ENCODE peak calls at places on chromosome 11, in four cellular contexts. W is GM06990, S is SK-N-MC, C is body of pancreas. V is an unnamed sample. For H3K36me3, the result is how much of the 10 kb centered on the place peaks cover.

GRCh38 chr11:75275581-75275980 is 35.0 kb downstream of the TPBGL start:
- DNase-seq in W (no peak), S (no peak), C (peak), V (peak)

GRCh38 chr11:120172054-120172881 is 34.4 kb upstream of the TRIM29 start:
- DNase-seq in W (peak), S (no peak), C (peak), V (peak)

GRCh38 chr11:90218606-90219005 is 4.2 kb downstream of the CHORDC1 start:
- DNase-seq in W (no peak), S (no peak), C (no peak), V (no peak)

GRCh38 chr11:103889679-103890078 is 146.8 kb upstream of the DDI1 start:
- DNase-seq in W (no peak), S (no peak), C (no peak), V (no peak)

GRCh38 chr11:61918251-61919112 is 1.1 kb upstream of the RAB3IL1 start:
- DNase-seq in W (no peak), S (no peak), C (no peak), V (peak)

GRCh38 chr11:57885298-57886035 is 123.9 kb downstream of the CTNND1 start:
- DNase-seq in W (no peak), S (no peak), C (peak), V (no peak)

GRCh38 chr11:128463975-128464374 is 123.4 kb downstream of the ETS1 start:
- DNase-seq in W (no peak), S (no peak), C (no peak), V (no peak)

GRCh38 chr11:72446929-72447753 is 12.8 kb upstream of the CLPB start:
- DNase-seq in W (no peak), S (peak), C (no peak), V (no peak)

GRCh38 chr11:122673706-122674105 is 18.2 kb downstream of the UBASH3B start:
- DNase-seq in W (no peak), S (no peak), C (no peak), V (no peak)

GRCh38 chr11:66106786-66107599 is 36.9 kb downstream of the PACS1 start:
- DNase-seq in W (no peak), S (no peak), C (no peak), V (no peak)

GRCh38 chr11:27672836-27673464 is 27.3 kb downstream of the BDNF start:
- DNase-seq in W (no peak), S (no peak), C (no peak), V (no peak)

GRCh38 chr11:120563698-120564572 is 52.4 kb downstream of the GRIK4 start:
- DNase-seq in W (no peak), S (no peak), C (no peak), V (no peak)

GRCh38 chr11:110918351-110918750 is 206.1 kb upstream of the ARHGAP20 start:
- DNase-seq in W (no peak), S (no peak), C (no peak), V (no peak)

GRCh38 chr11:115869780-115870431 is 365.7 kb upstream of the CADM1 start:
- DNase-seq in W (peak), S (no peak), C (peak), V (peak)

GRCh38 chr11:121965330-121965729 is 150.7 kb downstream of the BLID start:
- DNase-seq in W (no peak), S (no peak), C (no peak), V (no peak)

GRCh38 chr11:107770546-107770945 is 58.7 kb upstream of the SLN start:
- DNase-seq in W (no peak), S (no peak), C (no peak), V (no peak)

GRCh38 chr11:13963169-13963948 is 836 bp downstream of the SPON1 start:
- DNase-seq in W (peak), S (no peak), C (no peak), V (peak)

GRCh38 chr11:13965337-13965736 is 2.8 kb downstream of the SPON1 start:
- DNase-seq in W (no peak), S (no peak), C (no peak), V (peak)

GRCh38 chr11:13964771-13965074 is 2.2 kb downstream of the SPON1 start:
- DNase-seq in W (no peak), S (no peak), C (no peak), V (no peak)

GRCh38 chr11:13962562-13963168 is at the start of gene SPON1:
- DNase-seq in W (peak), S (no peak), C (peak), V (peak)

DNA sequence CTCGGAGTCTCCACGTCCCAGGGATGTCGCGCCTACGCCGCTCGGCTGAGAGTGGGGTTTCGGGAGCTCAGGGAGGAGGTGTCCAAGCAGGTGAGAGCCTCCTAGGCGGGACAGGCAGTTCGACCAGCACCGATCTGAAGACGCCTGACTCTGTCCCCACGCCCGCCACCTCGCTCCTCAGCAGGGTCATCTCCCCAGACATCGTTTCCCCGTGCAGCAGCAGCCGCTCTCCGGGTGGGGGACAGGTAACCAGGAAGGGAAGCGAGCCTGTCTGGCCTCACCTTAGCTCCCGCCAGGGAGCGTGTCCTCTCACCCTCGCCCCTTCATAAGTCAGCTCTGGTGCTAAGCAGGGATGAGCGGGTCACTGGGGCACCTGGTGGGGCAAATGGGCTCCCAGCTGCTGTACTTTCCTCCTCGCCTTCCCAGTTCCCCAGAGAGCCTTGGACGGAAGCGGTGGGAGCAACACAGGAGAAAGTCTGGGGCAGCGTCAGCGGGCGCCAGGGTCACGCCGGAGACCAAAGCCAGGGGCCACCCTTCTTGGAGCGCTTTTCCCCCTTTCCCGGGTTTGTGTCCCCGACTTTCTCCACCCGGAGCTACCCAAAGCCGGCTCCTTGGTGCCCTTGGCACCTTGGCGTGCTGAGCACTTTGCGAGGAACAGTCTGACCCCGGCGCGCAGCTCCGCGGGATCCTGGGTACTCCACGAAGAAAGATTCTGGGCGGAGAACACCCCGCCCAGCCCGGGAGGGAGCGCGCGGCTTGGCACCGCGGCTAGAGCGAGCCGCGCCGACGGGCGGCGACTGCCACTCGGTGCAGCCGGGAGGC is 1.6 kb downstream of the SPON1 start:
- DNase-seq in W (peak), S (no peak), C (no peak), V (peak)
- H3K4me3 ChIP-seq in W (no peak), S (no peak), C (no peak), V (peak)

GRCh38 chr11:33065445-33066178 is 26.2 kb downstream of the TCP11L1 start:
- DNase-seq in W (peak), S (no peak), C (peak), V (peak)

GRCh38 chr11:33064033-33064825 is 24.9 kb downstream of the TCP11L1 start:
- DNase-seq in W (peak), S (no peak), C (peak), V (no peak)

GRCh38 chr11:33067294-33067693 is 27.9 kb downstream of the TCP11L1 start:
- DNase-seq in W (no peak), S (no peak), C (no peak), V (no peak)

GRCh38 chr11:33072465-33072864 is 33.1 kb downstream of the TCP11L1 start:
- DNase-seq in W (no peak), S (no peak), C (no peak), V (no peak)

DNA sequence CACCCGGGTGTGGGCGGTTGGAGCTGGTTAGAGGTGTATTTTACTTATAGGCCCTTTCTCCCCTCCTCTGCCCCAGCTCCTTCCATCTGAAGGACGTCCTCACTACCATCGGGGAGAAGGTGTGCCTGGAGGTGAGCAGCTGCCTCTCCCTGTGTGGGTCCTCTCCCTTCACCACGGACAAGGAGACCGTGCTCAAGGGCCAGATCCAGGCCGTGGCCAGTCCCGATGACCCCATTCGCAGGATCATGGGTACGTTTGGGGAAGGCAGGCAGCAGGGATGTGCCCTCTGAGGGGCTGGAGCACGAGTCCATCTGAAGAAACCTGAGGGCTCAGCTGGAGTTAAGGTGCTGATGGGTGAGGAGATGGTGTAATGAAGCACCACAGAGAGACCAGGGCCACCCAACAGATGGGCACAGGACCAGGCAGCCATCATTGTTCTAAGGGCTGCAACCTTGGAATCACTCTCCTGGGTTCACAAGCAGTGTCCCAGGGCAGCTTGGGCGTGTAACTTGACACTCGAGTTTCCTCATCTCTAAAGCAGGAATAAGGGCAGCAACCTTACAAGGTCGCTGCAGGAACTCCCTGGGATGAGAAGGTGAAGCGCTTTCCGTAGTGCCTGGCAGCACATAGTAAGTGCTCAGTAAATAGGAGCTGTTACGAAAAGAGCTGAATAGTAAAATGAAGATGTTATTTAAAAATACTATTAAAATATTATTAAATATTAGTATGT is 29.4 kb downstream of the TCP11L1 start:
- DNase-seq in W (no peak), S (no peak), C (no peak), V (no peak)
- H3K36me3 ChIP-seq in W (under half), S (under half), C (under half), V (under half)

DNA sequence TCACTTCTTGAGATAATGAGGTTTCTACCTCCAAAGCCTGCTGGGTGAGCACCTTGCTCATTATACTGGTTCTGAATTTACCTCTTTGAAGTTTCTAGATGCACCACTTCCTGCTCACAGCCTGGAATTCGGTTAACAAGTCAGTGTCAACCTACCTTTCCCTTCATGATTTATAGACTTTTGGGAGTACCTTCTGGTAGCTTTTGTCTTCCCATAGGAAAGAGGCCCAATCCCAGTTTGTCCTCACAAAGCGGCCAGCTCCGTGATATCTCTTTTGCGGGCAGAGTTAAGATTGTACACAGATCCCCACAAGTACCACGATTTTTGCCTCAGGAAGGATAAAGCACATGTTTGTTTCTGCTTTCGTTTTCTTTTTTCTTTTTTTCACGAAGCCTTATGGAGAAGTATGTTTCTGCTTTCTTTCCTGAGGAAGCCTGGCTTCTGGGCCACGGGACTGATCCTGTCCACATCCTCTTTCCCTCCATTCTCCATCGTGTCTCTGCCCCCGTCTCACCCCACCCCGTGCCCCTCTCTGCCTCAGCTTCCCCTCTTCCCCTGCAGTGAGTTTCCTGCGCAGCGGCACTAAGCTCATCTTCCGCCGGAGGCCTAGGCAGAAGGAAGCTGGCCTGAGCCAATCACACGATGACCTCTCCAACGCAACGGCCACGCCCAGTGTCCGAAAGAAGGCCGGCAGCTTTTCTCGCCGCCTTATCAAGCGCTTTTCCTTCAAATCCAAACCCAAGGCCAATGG is 5.7 kb upstream of the HINFP start:
- DNase-seq in W (no peak), S (no peak), C (peak), V (peak)
- H3K4me3 ChIP-seq in W (no peak), S (no peak), C (no peak), V (no peak)

DNA sequence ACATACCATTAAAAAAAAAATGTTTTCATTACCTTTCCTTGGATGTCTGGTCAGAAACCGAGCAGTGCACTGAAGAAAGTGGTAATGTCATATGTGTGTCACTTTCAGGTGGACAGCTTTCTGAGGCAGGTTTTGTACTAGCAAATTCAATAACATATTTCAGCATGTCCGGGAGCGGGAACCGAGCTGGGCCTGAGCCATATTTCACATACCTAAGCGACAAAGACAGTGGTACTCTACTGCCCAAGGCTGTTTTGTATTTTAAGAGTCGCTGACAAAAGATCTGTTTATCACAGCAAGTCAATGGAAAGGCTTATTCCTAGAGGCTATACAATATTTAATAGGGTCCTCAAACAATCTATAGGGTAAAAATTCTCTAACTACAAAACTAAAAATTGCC is 38.0 kb downstream of the CLDN25 start:
- DNase-seq in W (no peak), S (no peak), C (no peak), V (no peak)
- H3K36me3 ChIP-seq in W (under half), S (under half), C (under half), V (under half)

V was measured in mucosa of descending colon.